ENCODE peak calls at places on chromosomes 5 and 9, in five cellular contexts. D is heart left ventricle; F is MCF 10A; G is neural crest cell; T is activated CD4-positive, CD25-positive, alpha-beta regulatory T cell treated with anti-CD3 and anti-CD28 coated beads, Interleukin-2, amount 50 U/mL, for 72 hours. B is an unnamed sample.

GRCh38 chr9:136177224-136177623 is 27.7 kb downstream of the LHX3 start:
- DNase-seq in D (no peak), F (no peak), G (no peak), T (no peak), B (no peak)

GRCh38 chr9:18800579-18800978 is 232.4 kb downstream of the SAXO1 start:
- DNase-seq in D (no peak), F (no peak), G (no peak), T (no peak), B (no peak)

GRCh38 chr9:134895849-134896833 is 15.5 kb downstream of the FCN2 start:
- DNase-seq in D (no peak), F (peak), G (no peak), T (no peak), B (peak)

GRCh38 chr5:172766287-172767104 is 4.5 kb downstream of the DUSP1 start:
- DNase-seq in D (peak), F (peak), G (no peak), T (no peak), B (peak)

GRCh38 chr9:136939431-136939995 is 5.0 kb downstream of the FBXW5 start:
- DNase-seq in D (no peak), F (no peak), G (no peak), T (no peak), B (no peak)

GRCh38 chr9:130961511-130962300 is 22.7 kb upstream of the FIBCD1 start:
- DNase-seq in D (no peak), F (no peak), G (no peak), T (no peak), B (no peak)

GRCh38 chr9:87337335-87338074 is 160.2 kb upstream of the DAPK1 start:
- DNase-seq in D (no peak), F (peak), G (no peak), T (no peak), B (no peak)

GRCh38 chr5:82312373-82312856 is 34.3 kb upstream of the RPS23 start:
- DNase-seq in D (peak), F (peak), G (peak), T (no peak), B (peak)

GRCh38 chr5:39216621-39217020 is 2.7 kb downstream of the FYB1 start:
- DNase-seq in D (no peak), F (no peak), G (no peak), T (no peak), B (no peak)

GRCh38 chr9:6552738-6553121 is 92.8 kb downstream of the GLDC start:
- DNase-seq in D (no peak), F (no peak), G (no peak), T (no peak), B (no peak)

GRCh38 chr9:130214921-130215320 is 42.7 kb downstream of the NCS1 start:
- DNase-seq in D (peak), F (no peak), G (no peak), T (no peak), B (no peak)

GRCh38 chr5:103290846-103291245 is 32.3 kb downstream of the MACIR start:
- DNase-seq in D (no peak), F (no peak), G (no peak), T (no peak), B (no peak)

GRCh38 chr5:173663810-173664526 is 47.5 kb upstream of the BOD1 start:
- DNase-seq in D (peak), F (no peak), G (peak), T (no peak), B (no peak)

GRCh38 chr5:132225165-132226032 is 2.3 kb downstream of the P4HA2 start:
- DNase-seq in D (peak), F (peak), G (no peak), T (no peak), B (peak)

GRCh38 chr5:17339841-17340240 is 122.4 kb downstream of the BASP1 start:
- DNase-seq in D (no peak), F (no peak), G (no peak), T (no peak), B (no peak)

GRCh38 chr9:110797611-110798010 is 129.0 kb downstream of the MUSK start:
- DNase-seq in D (no peak), F (no peak), G (no peak), T (no peak), B (no peak)

GRCh38 chr9:136686794-136687711 is at the start of gene AGPAT2:
- DNase-seq in D (peak), F (peak), G (peak), T (peak), B (peak)

GRCh38 chr9:4594994-4595393 is 67.1 kb upstream of the PLPP6 start:
- DNase-seq in D (no peak), F (no peak), G (no peak), T (no peak), B (no peak)

GRCh38 chr9:35470894-35471293 is 19.0 kb upstream of the RUSC2 start:
- DNase-seq in D (no peak), F (peak), G (no peak), T (no peak), B (no peak)

GRCh38 chr5:147559725-147560124 is 49.9 kb upstream of the DPYSL3 start:
- DNase-seq in D (no peak), F (no peak), G (no peak), T (no peak), B (no peak)

GRCh38 chr5:108548684-108549596 is 167.0 kb upstream of the FBXL17 start:
- DNase-seq in D (no peak), F (no peak), G (no peak), T (no peak), B (no peak)

GRCh38 chr5:172637122-172637580 is 3.9 kb upstream of the NEURL1B start:
- DNase-seq in D (no peak), F (peak), G (no peak), T (peak), B (no peak)

GRCh38 chr5:137344723-137345322 is 154.3 kb downstream of the SPOCK1 start:
- DNase-seq in D (no peak), F (peak), G (peak), T (no peak), B (no peak)

B was measured in ovary.